ENCODE peak calls at places on chromosomes 7 and 10, in six cellular contexts. S, M, Q, Z, P and J are unnamed samples.

GRCh38 chr10:28587270-28587969 is 54.5 kb downstream of the WAC start:
- DNase-seq in S (no peak), M (no peak), Q (no peak), Z (no peak), P (no peak), J (no peak)

GRCh38 chr10:132546567-132547420 is 9.2 kb downstream of the INPP5A start:
- DNase-seq in S (no peak), M (no peak), Q (no peak), Z (peak; percentile 26), P (no peak), J (peak; percentile 93)

GRCh38 chr10:51960494-51960895 is 261.1 kb upstream of the CSTF2T start:
- DNase-seq in S (no peak), M (peak; percentile 8), Q (peak; percentile 35), Z (no peak), P (no peak), J (no peak)

GRCh38 chr7:3164363-3164762 is 120.7 kb upstream of the CARD11 start:
- DNase-seq in S (peak; percentile 67), M (no peak), Q (no peak), Z (no peak), P (no peak), J (no peak)

GRCh38 chr7:151008511-151009323 is 15.6 kb downstream of the ATG9B start:
- DNase-seq in S (peak; percentile 93), M (no peak), Q (peak; percentile 39), Z (peak; percentile 54), P (peak; percentile 71), J (peak; percentile 90)

GRCh38 chr10:13684252-13684791 is 97.6 kb downstream of the PRPF18 start:
- DNase-seq in S (peak; percentile 93), M (no peak), Q (no peak), Z (peak; percentile 44), P (no peak), J (peak; percentile 94)

GRCh38 chr7:139758388-139758787 is 19.4 kb downstream of the HIPK2 start:
- DNase-seq in S (no peak), M (no peak), Q (no peak), Z (no peak), P (no peak), J (no peak)

GRCh38 chr7:151490706-151491105 is 29.0 kb downstream of the RHEB start:
- DNase-seq in S (no peak), M (no peak), Q (no peak), Z (no peak), P (no peak), J (no peak)

GRCh38 chr7:44276571-44277101 is 48.8 kb downstream of the CAMK2B start:
- DNase-seq in S (peak; percentile 28), M (no peak), Q (no peak), Z (no peak), P (no peak), J (peak; percentile 58)

GRCh38 chr7:25812086-25812855 is 339.7 kb upstream of the NFE2L3 start:
- DNase-seq in S (no peak), M (no peak), Q (no peak), Z (no peak), P (no peak), J (no peak)

GRCh38 chr10:18359839-18360238 is 219.6 kb downstream of the CACNB2 start:
- DNase-seq in S (no peak), M (no peak), Q (no peak), Z (no peak), P (no peak), J (no peak)

GRCh38 chr10:79375321-79376077 is 28.2 kb downstream of the PPIF start:
- DNase-seq in S (no peak), M (no peak), Q (no peak), Z (no peak), P (no peak), J (peak; percentile 57)

GRCh38 chr7:83439021-83439420 is 209.9 kb downstream of the SEMA3E start:
- DNase-seq in S (no peak), M (no peak), Q (no peak), Z (no peak), P (no peak), J (no peak)

GRCh38 chr10:77501152-77501845 is 136.3 kb downstream of the KCNMA1 start:
- DNase-seq in S (peak; percentile 58), M (peak; percentile 86), Q (peak; percentile 75), Z (peak; percentile 46), P (no peak), J (peak; percentile 75)

GRCh38 chr7:45686441-45687184 is 112.4 kb downstream of the ADCY1 start:
- DNase-seq in S (no peak), M (no peak), Q (no peak), Z (no peak), P (no peak), J (no peak)

GRCh38 chr10:83934062-83934461 is 205.2 kb upstream of the GHITM start:
- DNase-seq in S (no peak), M (no peak), Q (no peak), Z (no peak), P (no peak), J (no peak)

GRCh38 chr10:125662616-125663015 is 20.3 kb downstream of the TEX36 start:
- DNase-seq in S (no peak), M (no peak), Q (peak; percentile 18), Z (no peak), P (no peak), J (no peak)

GRCh38 chr7:144391014-144391413 is 12.5 kb downstream of the NOBOX start:
- DNase-seq in S (no peak), M (no peak), Q (no peak), Z (no peak), P (no peak), J (no peak)

GRCh38 chr10:35913628-35914027 is 271.5 kb upstream of the FZD8 start:
- DNase-seq in S (no peak), M (no peak), Q (peak; percentile 88), Z (no peak), P (no peak), J (no peak)

GRCh38 chr7:157430721-157431120 is 93.9 kb downstream of the DNAJB6 start:
- DNase-seq in S (no peak), M (no peak), Q (no peak), Z (no peak), P (no peak), J (no peak)

GRCh38 chr7:46162582-46162981 is 241.5 kb upstream of the IGFBP3 start:
- DNase-seq in S (no peak), M (no peak), Q (peak; percentile 93), Z (no peak), P (no peak), J (no peak)

GRCh38 chr7:25638042-25638441 is 409.8 kb upstream of the NPVF start:
- DNase-seq in S (no peak), M (no peak), Q (no peak), Z (no peak), P (no peak), J (no peak)

GRCh38 chr10:108544500-108545120 is 1378.7 kb downstream of the XPNPEP1 start:
- DNase-seq in S (peak; percentile 77), M (peak; percentile 50), Q (peak; percentile 42), Z (no peak), P (no peak), J (peak; percentile 75)

GRCh38 chr10:12279281-12279680 is 70.1 kb upstream of the CAMK1D start:
- DNase-seq in S (no peak), M (no peak), Q (no peak), Z (no peak), P (no peak), J (peak; percentile 12)

DNA sequence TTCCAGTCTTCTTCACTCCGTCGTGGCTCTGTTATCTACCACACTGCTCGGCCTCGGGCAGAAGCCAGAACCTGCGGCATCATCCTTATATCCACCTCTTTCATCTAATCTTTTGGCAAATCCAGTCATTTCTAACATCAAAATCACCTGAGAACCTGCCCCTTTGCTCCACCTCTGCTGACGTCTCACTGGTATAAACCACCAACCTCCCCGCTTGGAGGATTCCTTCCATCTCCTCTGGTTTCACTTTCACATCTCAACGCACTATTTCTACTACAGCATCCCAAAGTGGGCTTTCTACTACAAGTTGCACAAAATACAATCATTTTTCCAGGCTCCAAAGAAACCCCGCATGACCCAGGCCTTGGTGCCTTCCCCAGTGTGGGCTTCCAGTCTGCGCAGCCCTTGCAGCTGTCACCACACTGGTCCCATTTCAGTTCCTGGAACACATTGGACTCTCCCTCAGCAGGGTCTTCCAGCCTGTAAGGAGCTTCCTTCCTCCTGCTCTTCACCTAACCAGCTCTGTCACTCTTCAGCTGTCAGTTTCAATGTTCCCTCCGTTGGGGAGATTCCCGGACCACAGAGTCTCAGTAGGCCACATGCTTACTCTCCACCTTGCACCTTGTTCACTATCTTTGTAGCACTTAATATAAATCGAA is 85.0 kb downstream of the PRKCQ start:
- DNase-seq in S (no peak), M (no peak), Q (no peak), Z (no peak), P (peak; percentile 41), J (no peak)
- H3K4me1 ChIP-seq in S (no peaks in the 10 kb centered on the region), M (no peaks in the 10 kb centered on the region), Q (peaks cover 29% of the 10 kb centered on the region), Z (no peaks in the 10 kb centered on the region), P (peaks cover 45% of the 10 kb centered on the region), J (peaks cover 3% of the 10 kb centered on the region)

DNA sequence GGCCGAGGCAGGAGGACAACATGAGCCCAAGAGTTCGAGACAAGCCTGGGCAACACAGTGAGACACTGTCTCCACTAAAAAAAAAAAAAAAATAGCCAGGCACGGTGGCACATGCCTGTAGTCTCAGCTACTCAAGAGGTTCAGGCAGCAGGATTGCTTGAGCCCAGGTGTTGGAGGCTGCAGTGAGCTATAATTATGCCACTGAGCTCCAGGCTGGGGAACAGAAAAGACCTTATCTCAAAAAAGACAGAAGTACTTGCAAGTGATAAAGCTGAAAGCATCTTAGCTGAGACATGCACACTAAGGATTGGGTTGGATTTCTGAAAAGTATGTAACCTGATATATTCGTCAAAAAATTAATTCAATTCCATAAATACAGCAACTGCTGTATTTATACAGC is 68.4 kb downstream of the PPP1R3C start:
- DNase-seq in S (no peak), M (no peak), Q (no peak), Z (no peak), P (no peak), J (no peak)
- H3K4me1 ChIP-seq in S (no peaks in the 10 kb centered on the region), M (no peaks in the 10 kb centered on the region), Q (peaks cover 8% of the 10 kb centered on the region), Z (no peaks in the 10 kb centered on the region), P (no peaks in the 10 kb centered on the region), J (no peaks in the 10 kb centered on the region)

DNA sequence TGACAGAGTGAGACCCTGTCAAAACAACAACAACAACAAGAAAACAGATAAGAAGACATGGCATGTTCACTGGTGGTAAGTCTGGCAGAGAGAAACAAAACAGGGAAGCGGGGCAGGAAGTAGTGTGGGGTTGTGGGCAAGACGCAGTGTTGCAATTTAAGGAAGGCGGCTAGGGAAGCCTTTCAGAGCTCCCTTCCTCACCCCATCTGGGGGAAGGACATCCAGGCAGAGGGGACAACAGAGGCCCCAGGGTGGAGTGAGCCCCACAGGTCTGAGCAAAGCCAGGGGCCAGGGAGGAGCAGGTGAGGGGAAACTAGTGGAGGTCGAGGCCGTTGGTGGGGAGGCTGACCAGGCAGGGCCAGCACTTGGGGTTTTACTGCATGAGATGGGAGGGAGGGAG is 16.8 kb downstream of the LAT2 start:
- DNase-seq in S (peak; percentile 55), M (no peak), Q (no peak), Z (no peak), P (no peak), J (no peak)
- H3K4me1 ChIP-seq in S (no peaks in the 10 kb centered on the region), M (no peaks in the 10 kb centered on the region), Q (no peaks in the 10 kb centered on the region), Z (no peaks in the 10 kb centered on the region), P (no peaks in the 10 kb centered on the region), J (no peaks in the 10 kb centered on the region)

DNA sequence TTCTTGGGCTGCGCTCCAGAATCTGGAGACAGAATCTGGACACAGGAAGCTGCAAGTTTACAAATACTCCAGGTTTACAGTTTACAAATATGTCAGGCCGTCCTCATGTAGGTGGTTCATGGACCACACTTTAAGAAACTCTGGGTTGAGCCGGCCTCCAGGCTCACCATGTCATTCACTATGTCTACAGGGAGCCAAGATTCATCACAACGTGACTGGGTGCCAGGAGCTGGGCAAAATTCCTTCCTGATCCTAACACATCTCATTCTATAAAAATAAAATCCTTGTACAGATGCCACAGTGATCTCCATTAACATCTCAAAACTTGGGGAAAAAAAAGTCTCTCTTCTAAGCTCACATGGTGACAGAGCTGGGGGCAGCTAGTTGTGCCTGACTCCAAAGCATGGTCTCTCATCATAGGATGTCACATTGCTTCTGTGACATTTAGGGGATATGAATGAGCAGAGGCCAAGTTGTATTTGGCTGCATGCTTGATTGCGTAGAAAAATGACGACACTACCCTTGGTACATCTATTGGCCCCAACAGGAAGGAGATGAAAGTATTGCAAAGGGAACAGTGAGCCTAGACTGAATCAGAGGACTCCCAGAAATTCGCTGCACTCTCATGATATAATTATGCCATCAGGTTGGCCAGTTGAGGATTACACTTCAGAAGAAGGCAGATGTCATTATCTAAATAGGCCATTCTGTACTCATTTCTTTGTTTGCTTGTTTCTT is 35.8 kb downstream of the MTURN start:
- DNase-seq in S (no peak), M (no peak), Q (no peak), Z (no peak), P (no peak), J (no peak)
- H3K4me1 ChIP-seq in S (peaks cover 19% of the 10 kb centered on the region), M (no peaks in the 10 kb centered on the region), Q (peaks cover 39% of the 10 kb centered on the region), Z (no peaks in the 10 kb centered on the region), P (no peaks in the 10 kb centered on the region), J (peaks cover 26% of the 10 kb centered on the region)